ENCODE peak calls at places on chromosome 9, in four cellular contexts. G is endodermal cell, N is mesothelial cell of epicardium, F is adipocyte. J is an unnamed sample.

GRCh38 chr9:95140821-95141220 is 176.7 kb downstream of the FANCC start:
- DNase-seq in G (no peak), N (no peak), F (no peak), J (no peak)

GRCh38 chr9:136805207-136805740 is 2.5 kb upstream of the RABL6 start:
- DNase-seq in G (no peak), N (no peak), F (no peak), J (no peak)

GRCh38 chr9:134635431-134636141 is 6.0 kb upstream of the COL5A1 start:
- DNase-seq in G (peak; percentile 36), N (no peak), F (no peak), J (no peak)

GRCh38 chr9:30258079-30258478 is 2126.4 kb upstream of the ACO1 start:
- DNase-seq in G (no peak), N (no peak), F (no peak), J (no peak)

GRCh38 chr9:99059074-99059894 is 45.6 kb upstream of the TGFBR1 start:
- DNase-seq in G (no peak), N (no peak), F (no peak), J (no peak)

GRCh38 chr9:96486351-96487029 is 36.5 kb downstream of the HABP4 start:
- DNase-seq in G (no peak), N (no peak), F (peak; percentile 93), J (no peak)

GRCh38 chr9:132239518-132239917 is 77.7 kb downstream of the NTNG2 start:
- DNase-seq in G (peak; percentile 34), N (no peak), F (no peak), J (no peak)

GRCh38 chr9:89412951-89413350 is 85.0 kb downstream of the SEMA4D start:
- DNase-seq in G (peak; percentile 77), N (no peak), F (no peak), J (no peak)

GRCh38 chr9:18077941-18078678 is 395.8 kb upstream of the ADAMTSL1 start:
- DNase-seq in G (no peak), N (no peak), F (no peak), J (peak; percentile 48)

GRCh38 chr9:137449931-137450537 is 8.9 kb upstream of the ENTPD8 start:
- DNase-seq in G (no peak), N (no peak), F (no peak), J (no peak)

GRCh38 chr9:79023134-79023577 is 548.6 kb upstream of the TLE4 start:
- DNase-seq in G (no peak), N (no peak), F (peak; percentile 78), J (peak; percentile 79)

GRCh38 chr9:297104-297794 is 82.6 kb downstream of the DOCK8 start:
- DNase-seq in G (no peak), N (no peak), F (no peak), J (peak; percentile 48)

GRCh38 chr9:106625259-106625789 is 237.6 kb upstream of the ZNF462 start:
- DNase-seq in G (no peak), N (no peak), F (no peak), J (no peak)

GRCh38 chr9:117546894-117547293 is 132.0 kb upstream of the ASTN2 start:
- DNase-seq in G (peak; percentile 54), N (no peak), F (no peak), J (no peak)

GRCh38 chr9:21056931-21057330 is 20.8 kb downstream of the IFNB1 start:
- DNase-seq in G (no peak), N (no peak), F (no peak), J (peak; percentile 33)

GRCh38 chr9:109986423-109987055 is 206.5 kb downstream of the PALM2AKAP2 start:
- DNase-seq in G (no peak), N (no peak), F (peak; percentile 91), J (no peak)

GRCh38 chr9:35756743-35757526 is 2.9 kb upstream of the MSMP start:
- DNase-seq in G (peak; percentile 88), N (peak; percentile 63), F (peak; percentile 27), J (no peak)